ENCODE peak calls at places on chromosomes 12 and 14, in seven cellular contexts. U is heart right ventricle, S is SK-N-SH, Y is fibroblast of the aortic adventitia, L is A549, F is left ventricle myocardium inferior, D is ovary. A is an unnamed sample.
A peak's percentile ranks its signal among the peaks of the same experiment; 100 is the strongest.

GRCh38 chr12:24728366-24728765 is 220.5 kb downstream of the BCAT1 start:
- DNase-seq in S (peak; percentile 30), D (no peak), U (no peak), L (peak; percentile 14), F (no peak), Y (peak; percentile 62), A (no peak)

GRCh38 chr14:93764211-93764659 is 24.1 kb downstream of the PRIMA1 start:
- DNase-seq in U (peak; percentile 42), L (no peak), D (no peak), S (peak; percentile 55), Y (peak; percentile 11), F (peak; percentile 39), A (peak; percentile 66)

GRCh38 chr14:51547701-51548100 is 104.0 kb upstream of the FRMD6 start:
- DNase-seq in S (no peak), D (no peak), Y (no peak), F (no peak), U (no peak), L (no peak), A (no peak)

GRCh38 chr12:3128498-3129293 is 51.5 kb downstream of the TSPAN9 start:
- DNase-seq in F (no peak), Y (no peak), L (no peak), D (no peak), U (no peak), S (no peak), A (no peak)

GRCh38 chr12:31246470-31246850 is 79.5 kb downstream of the SINHCAF start:
- DNase-seq in S (no peak), L (no peak), Y (peak; percentile 10), F (no peak), D (no peak), U (no peak), A (no peak)

GRCh38 chr14:85590784-85591183 is 60.8 kb downstream of the FLRT2 start:
- DNase-seq in L (no peak), D (no peak), F (no peak), Y (peak; percentile 62), U (no peak), S (no peak), A (no peak)

GRCh38 chr12:6927379-6927991 is at the start of gene ATN1:
- DNase-seq in D (peak; percentile 96), S (peak; percentile 91), L (peak; percentile 56), F (peak; percentile 86), Y (peak; percentile 80), U (peak; percentile 86), A (peak; percentile 87)

GRCh38 chr14:77088645-77089044 is 9.4 kb upstream of the CIPC start:
- DNase-seq in D (no peak), U (no peak), Y (no peak), L (no peak), F (no peak), S (no peak), A (no peak)

GRCh38 chr12:64083285-64084210 is 138.5 kb downstream of the KICS2 start:
- DNase-seq in L (peak; percentile 72), F (peak; percentile 71), D (peak; percentile 90), S (peak; percentile 37), U (peak; percentile 28), Y (peak; percentile 98), A (no peak)

GRCh38 chr12:3770891-3771290 is 18.0 kb upstream of the CRACR2A start:
- DNase-seq in U (no peak), D (no peak), L (peak; percentile 49), S (no peak), Y (peak; percentile 81), F (no peak), A (no peak)

GRCh38 chr14:65833256-65833880 is 420.8 kb downstream of the FUT8 start:
- DNase-seq in Y (no peak), F (no peak), D (no peak), L (no peak), U (no peak), S (no peak), A (no peak)

GRCh38 chr14:56666294-56666693 is 86.7 kb downstream of the TMEM260 start:
- DNase-seq in Y (no peak), F (no peak), S (no peak), D (no peak), U (no peak), L (no peak), A (no peak)

GRCh38 chr12:22285871-22286270 is 48.6 kb downstream of the ST8SIA1 start:
- DNase-seq in U (no peak), S (no peak), L (no peak), D (no peak), Y (peak; percentile 52), F (no peak), A (no peak)

GRCh38 chr12:3160081-3160480 is 82.9 kb downstream of the TSPAN9 start:
- DNase-seq in L (no peak), U (no peak), Y (peak; percentile 46), F (no peak), D (no peak), S (no peak), A (no peak)

GRCh38 chr14:102823546-102823945 is 46.3 kb downstream of the TRAF3 start:
- DNase-seq in L (no peak), D (no peak), Y (no peak), F (no peak), S (no peak), U (no peak), A (no peak)

GRCh38 chr12:78095623-78096022 is 264.9 kb downstream of the NAV3 start:
- DNase-seq in D (no peak), L (no peak), U (no peak), S (no peak), F (no peak), Y (peak; percentile 41), A (no peak)

GRCh38 chr14:60097974-60098373 is 6.3 kb downstream of the PCNX4 start:
- DNase-seq in L (no peak), D (no peak), U (no peak), Y (no peak), S (no peak), F (no peak), A (no peak)

GRCh38 chr12:67957383-67957782 is 31.9 kb upstream of the IFNG-AS1 start:
- DNase-seq in U (no peak), S (no peak), Y (no peak), L (no peak), F (no peak), D (no peak), A (no peak)

GRCh38 chr12:95601626-95602025 is 50.4 kb upstream of the USP44 start:
- DNase-seq in U (no peak), D (no peak), Y (peak; percentile 66), F (no peak), L (no peak), S (no peak), A (no peak)

GRCh38 chr14:104771374-104771773 is 18.4 kb downstream of the SIVA1 start:
- DNase-seq in U (no peak), F (no peak), Y (no peak), S (no peak), L (no peak), D (no peak), A (no peak)

GRCh38 chr14:104771918-104772706 is 19.2 kb downstream of the SIVA1 start:
- DNase-seq in L (no peak), U (no peak), S (no peak), D (no peak), Y (no peak), F (no peak), A (no peak)

GRCh38 chr14:104770072-104770579 is 17.2 kb downstream of the SIVA1 start:
- DNase-seq in S (no peak), F (no peak), L (no peak), U (peak; percentile 15), D (no peak), Y (no peak), A (no peak)

GRCh38 chr14:104769324-104770071 is 16.6 kb downstream of the SIVA1 start:
- DNase-seq in S (peak; percentile 31), Y (no peak), F (no peak), D (no peak), L (no peak), U (no peak), A (no peak)

GRCh38 chr14:104770851-104771272 is 17.9 kb downstream of the SIVA1 start:
- DNase-seq in F (no peak), D (no peak), Y (no peak), S (peak; percentile 51), U (peak; percentile 16), L (peak; percentile 52), A (peak; percentile 37)
- TF ChIP-seq CTCF in F (peak; percentile 42), D (no peak), Y (peak; percentile 66), S (peak; percentile 56), U (peak; percentile 34), L (peak; percentile 11), A (peak; percentile 85)

GRCh38 chr14:99063620-99064225 is 208.3 kb downstream of the BCL11B start:
- DNase-seq in D (no peak), U (no peak), F (no peak), S (no peak), Y (no peak), L (no peak), A (no peak)

GRCh38 chr14:99066378-99066777 is 205.6 kb downstream of the BCL11B start:
- DNase-seq in S (no peak), F (no peak), Y (no peak), L (no peak), U (no peak), D (no peak), A (no peak)

GRCh38 chr14:99065551-99065950 is 206.4 kb downstream of the BCL11B start:
- DNase-seq in L (no peak), Y (no peak), F (no peak), D (no peak), U (no peak), S (no peak), A (no peak)

GRCh38 chr14:99062772-99063418 is 209.1 kb downstream of the BCL11B start:
- DNase-seq in L (no peak), F (no peak), Y (no peak), S (no peak), U (no peak), D (no peak), A (no peak)

DNA sequence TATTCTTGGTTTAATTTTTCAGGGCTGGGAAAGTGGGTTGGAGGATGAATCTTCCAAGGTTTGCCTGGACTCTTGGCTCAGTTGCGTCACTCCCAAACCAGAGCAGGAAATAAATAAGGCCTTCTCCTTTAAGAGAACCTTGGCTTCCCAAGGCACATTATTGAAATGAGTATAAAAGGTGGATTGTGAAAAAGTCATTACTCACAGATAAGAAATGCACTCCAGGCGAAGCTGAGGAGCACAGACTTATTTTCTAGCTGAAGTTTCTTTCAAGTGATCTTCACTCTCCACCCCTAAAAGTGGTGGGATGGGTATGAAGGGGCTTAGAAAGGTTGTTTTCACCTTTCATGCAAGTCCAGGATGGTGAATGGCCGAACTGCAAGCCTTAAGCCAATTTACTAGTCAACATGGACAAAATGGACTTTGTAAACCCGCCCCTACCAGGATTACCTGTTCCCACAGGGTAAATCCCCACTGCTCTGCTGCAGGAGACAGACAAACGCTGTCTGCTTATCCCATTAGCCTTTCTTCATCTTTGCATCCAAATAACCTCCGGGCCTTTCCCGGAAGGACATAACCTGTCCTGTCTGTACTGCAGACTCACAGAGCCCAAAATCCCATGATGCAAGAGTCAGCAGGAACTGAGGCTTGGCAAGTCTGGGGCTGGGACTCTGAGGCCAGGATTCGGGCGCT is 207.6 kb downstream of the BCL11B start:
- DNase-seq in L (no peak), Y (no peak), F (no peak), U (no peak), D (no peak), S (no peak), A (no peak)
- H3K4me3 ChIP-seq in L (no peak overlapping the region), Y (no peak overlapping the region), F (no peak overlapping the region), U (no peak overlapping the region), D (no peak overlapping the region), S (no peak overlapping the region), A (no peak overlapping the region)

GRCh38 chr14:100640481-100641273 is 53.5 kb upstream of the BEGAIN start:
- DNase-seq in F (no peak), S (no peak), L (no peak), U (no peak), D (no peak), Y (no peak), A (no peak)
- TF ChIP-seq CTCF in F (no peak), S (no peak), L (no peak), U (no peak), D (no peak), Y (no peak), A (no peak)

GRCh38 chr12:66426696-66427095 is 124.4 kb downstream of the HELB start:
- DNase-seq in Y (no peak), F (no peak), D (no peak), L (no peak), U (no peak), S (no peak), A (no peak)
- H3K4me3 ChIP-seq in Y (no peak overlapping the region), F (no peak overlapping the region), D (no peak overlapping the region), L (no peak overlapping the region), U (no peak overlapping the region), S (no peak overlapping the region), A (no peak overlapping the region)

A was measured in WERI-Rb-1.